ENCODE peak calls at places on chromosomes 3 and 15, in six cellular contexts. M is H7; N is AG10803; I is stromal cell of bone marrow; L is activated CD8-positive, alpha-beta memory T cell treated with anti-CD3 and anti-CD28 coated beads for 48 hours; U is GM18507. F is an unnamed sample.

GRCh38 chr3:12501360-12502020 is 17.2 kb downstream of the TSEN2 start:
- DNase-seq in M (no peak), N (peak; percentile 89), I (no peak), L (no peak), U (no peak), F (peak; percentile 67)

GRCh38 chr15:52050416-52050815 is 31.4 kb downstream of the MAPK6 start:
- DNase-seq in M (no peak), N (peak; percentile 57), I (no peak), L (no peak), U (no peak), F (peak; percentile 40)

GRCh38 chr15:72037321-72037720 is 80.6 kb downstream of the MYO9A start:
- DNase-seq in M (no peak), N (no peak), I (no peak), L (no peak), U (no peak), F (no peak)

GRCh38 chr3:98972155-98972554 is 70.7 kb upstream of the DCBLD2 start:
- DNase-seq in M (no peak), N (peak; percentile 91), I (peak; percentile 94), L (no peak), U (no peak), F (no peak)

GRCh38 chr3:147400999-147401398 is 5.3 kb downstream of the ZIC4 start:
- DNase-seq in M (no peak), N (no peak), I (no peak), L (no peak), U (no peak), F (no peak)

GRCh38 chr3:50161320-50161719 is 6.2 kb downstream of the SEMA3F start:
- DNase-seq in M (no peak), N (no peak), I (no peak), L (no peak), U (no peak), F (no peak)

GRCh38 chr3:58111513-58112184 is 99.1 kb downstream of the DNASE1L3 start:
- DNase-seq in M (no peak), N (no peak), I (no peak), L (no peak), U (peak; percentile 28), F (peak; percentile 92)

GRCh38 chr3:32872487-32873382 is 54.9 kb downstream of the TRIM71 start:
- DNase-seq in M (no peak), N (peak; percentile 31), I (peak; percentile 8), L (no peak), U (no peak), F (no peak)

GRCh38 chr15:48987142-48987541 is 23.4 kb upstream of the SHC4 start:
- DNase-seq in M (no peak), N (no peak), I (no peak), L (no peak), U (no peak), F (peak; percentile 89)

GRCh38 chr15:55515991-55516776 is 8.2 kb upstream of the DNAAF4 start:
- DNase-seq in M (no peak), N (no peak), I (no peak), L (no peak), U (no peak), F (peak; percentile 75)

GRCh38 chr15:66580643-66581042 is 14.8 kb upstream of the LCTL start:
- DNase-seq in M (no peak), N (peak; percentile 52), I (peak; percentile 82), L (no peak), U (no peak), F (no peak)

GRCh38 chr3:114632757-114633424 is 339.1 kb downstream of the TIGIT start:
- DNase-seq in M (no peak), N (no peak), I (no peak), L (no peak), U (no peak), F (no peak)

GRCh38 chr3:54870423-54870822 is 57.4 kb downstream of the LRTM1 start:
- DNase-seq in M (peak; percentile 38), N (peak; percentile 98), I (peak; percentile 96), L (no peak), U (no peak), F (peak; percentile 88)

GRCh38 chr15:64897345-64897985 is 14.2 kb upstream of the ANKDD1A start:
- DNase-seq in M (no peak), N (peak; percentile 74), I (peak; percentile 48), L (no peak), U (no peak), F (peak; percentile 71)

F was measured in trophoblast cell.